ENCODE peak calls at places on chromosomes 7 and 10, in four cellular contexts. One of them, this sample, is unnamed.

GRCh38 chr7:36277247-36277542 is 112.5 kb upstream of the ANLN start:
- DNase-seq in cardiac muscle cell: no peak
- DNase-seq in ovary: no peak
- DNase-seq in adrenal gland: peak; percentile 39
- DNase-seq in this sample: no peak

GRCh38 chr7:155166673-155167370 is 96.7 kb downstream of the HTR5A start:
- DNase-seq in adrenal gland: peak; percentile 93
- DNase-seq in ovary: no peak
- DNase-seq in cardiac muscle cell: no peak
- DNase-seq in this sample: peak; percentile 13

GRCh38 chr7:133676805-133677370 is 424.0 kb downstream of the EXOC4 start:
- DNase-seq in cardiac muscle cell: no peak
- DNase-seq in ovary: no peak
- DNase-seq in adrenal gland: no peak
- DNase-seq in this sample: no peak

GRCh38 chr10:79273603-79274002 is 73.7 kb upstream of the PPIF start:
- DNase-seq in ovary: no peak
- DNase-seq in cardiac muscle cell: no peak
- DNase-seq in adrenal gland: peak; percentile 45
- DNase-seq in this sample: no peak

GRCh38 chr7:106770191-106770590 is 94.9 kb upstream of the PIK3CG start:
- DNase-seq in cardiac muscle cell: no peak
- DNase-seq in ovary: no peak
- DNase-seq in adrenal gland: no peak
- DNase-seq in this sample: no peak

GRCh38 chr7:91288208-91288824 is 24.1 kb downstream of the FZD1 start:
- DNase-seq in ovary: no peak
- DNase-seq in cardiac muscle cell: peak; percentile 42
- DNase-seq in adrenal gland: peak; percentile 35
- DNase-seq in this sample: peak; percentile 48

GRCh38 chr7:391411-391951 is 101.5 kb downstream of the FOXL3 start:
- DNase-seq in adrenal gland: no peak
- DNase-seq in ovary: no peak
- DNase-seq in cardiac muscle cell: no peak
- DNase-seq in this sample: no peak

GRCh38 chr10:70478191-70479160 is at the start of gene PALD1:
- DNase-seq in ovary: peak; percentile 77
- DNase-seq in adrenal gland: peak; percentile 78
- DNase-seq in cardiac muscle cell: peak; percentile 71
- DNase-seq in this sample: peak; percentile 89

GRCh38 chr10:47050618-47051455 is 139.6 kb downstream of the PTPN20 start:
- DNase-seq in ovary: no peak
- DNase-seq in cardiac muscle cell: peak; percentile 49
- DNase-seq in adrenal gland: no peak
- DNase-seq in this sample: no peak

GRCh38 chr10:580796-581195 is 108.7 kb downstream of the DIP2C start:
- DNase-seq in adrenal gland: peak; percentile 41
- DNase-seq in ovary: peak; percentile 8
- DNase-seq in cardiac muscle cell: no peak
- DNase-seq in this sample: no peak

GRCh38 chr10:121240011-121240410 is 358.2 kb downstream of the FGFR2 start:
- DNase-seq in ovary: no peak
- DNase-seq in cardiac muscle cell: no peak
- DNase-seq in adrenal gland: no peak
- DNase-seq in this sample: no peak

GRCh38 chr7:105815580-105815979 is 60.8 kb downstream of the ATXN7L1 start:
- DNase-seq in ovary: no peak
- DNase-seq in cardiac muscle cell: no peak
- DNase-seq in adrenal gland: no peak
- DNase-seq in this sample: no peak

GRCh38 chr7:42070068-42070467 is 166.9 kb downstream of the GLI3 start:
- DNase-seq in adrenal gland: no peak
- DNase-seq in ovary: no peak
- DNase-seq in cardiac muscle cell: no peak
- DNase-seq in this sample: no peak

GRCh38 chr7:31890198-31890597 is 180.0 kb downstream of the PDE1C start:
- DNase-seq in cardiac muscle cell: no peak
- DNase-seq in adrenal gland: no peak
- DNase-seq in ovary: no peak
- DNase-seq in this sample: no peak

GRCh38 chr7:97107192-97107800 is 10.2 kb upstream of the SDHAF3 start:
- DNase-seq in cardiac muscle cell: no peak
- DNase-seq in adrenal gland: no peak
- DNase-seq in ovary: no peak
- DNase-seq in this sample: no peak

GRCh38 chr7:30859202-30859939 is 52.3 kb upstream of the AQP1 start:
- DNase-seq in cardiac muscle cell: no peak
- DNase-seq in adrenal gland: no peak
- DNase-seq in ovary: no peak
- DNase-seq in this sample: no peak

GRCh38 chr10:98331888-98332287 is 63.9 kb upstream of the LOXL4 start:
- DNase-seq in adrenal gland: no peak
- DNase-seq in ovary: no peak
- DNase-seq in cardiac muscle cell: no peak
- DNase-seq in this sample: no peak

GRCh38 chr10:6924166-6924565 is 344.1 kb upstream of the PRKCQ start:
- DNase-seq in ovary: no peak
- DNase-seq in adrenal gland: peak; percentile 19
- DNase-seq in cardiac muscle cell: no peak
- DNase-seq in this sample: no peak

DNA sequence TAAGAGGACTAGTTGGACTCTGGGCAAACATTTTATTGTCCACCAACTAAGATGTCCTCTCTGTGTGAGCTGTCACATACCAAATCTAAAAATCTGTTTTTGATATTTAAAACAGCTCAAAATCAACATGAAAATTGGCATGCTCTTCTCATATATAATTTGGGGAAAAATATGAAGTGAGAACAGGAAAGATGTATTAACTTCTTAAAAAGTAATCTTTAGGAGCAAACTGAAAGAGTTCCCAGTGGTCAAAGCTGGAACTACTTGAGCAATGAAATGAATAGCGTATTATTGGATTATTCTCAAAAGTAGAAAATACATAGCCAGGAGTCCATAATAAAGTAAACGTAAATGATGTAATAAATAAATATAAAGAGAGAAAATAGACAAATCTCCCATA is 147.2 kb downstream of the DYNC1I1 start:
- DNase-seq in adrenal gland: no peak
- DNase-seq in ovary: no peak
- DNase-seq in cardiac muscle cell: no peak
- DNase-seq in this sample: no peak
- H3K4me1 ChIP-seq in adrenal gland: peaks cover 6% of the 10 kb centered on the region
- H3K4me1 ChIP-seq in ovary: peaks cover 2% of the 10 kb centered on the region
- H3K4me1 ChIP-seq in cardiac muscle cell: no peaks in the 10 kb centered on the region
- H3K4me1 ChIP-seq in this sample: no peaks in the 10 kb centered on the region

GRCh38 chr7:142537760-142538159 is 211.5 kb upstream of the PRSS1 start:
- DNase-seq in cardiac muscle cell: no peak
- DNase-seq in adrenal gland: no peak
- DNase-seq in ovary: no peak
- DNase-seq in this sample: no peak
- H3K4me3 ChIP-seq in cardiac muscle cell: no peak overlapping the region
- H3K4me3 ChIP-seq in adrenal gland: no peak overlapping the region
- H3K4me3 ChIP-seq in ovary: no peak overlapping the region
- H3K4me3 ChIP-seq in this sample: no peak overlapping the region

DNA sequence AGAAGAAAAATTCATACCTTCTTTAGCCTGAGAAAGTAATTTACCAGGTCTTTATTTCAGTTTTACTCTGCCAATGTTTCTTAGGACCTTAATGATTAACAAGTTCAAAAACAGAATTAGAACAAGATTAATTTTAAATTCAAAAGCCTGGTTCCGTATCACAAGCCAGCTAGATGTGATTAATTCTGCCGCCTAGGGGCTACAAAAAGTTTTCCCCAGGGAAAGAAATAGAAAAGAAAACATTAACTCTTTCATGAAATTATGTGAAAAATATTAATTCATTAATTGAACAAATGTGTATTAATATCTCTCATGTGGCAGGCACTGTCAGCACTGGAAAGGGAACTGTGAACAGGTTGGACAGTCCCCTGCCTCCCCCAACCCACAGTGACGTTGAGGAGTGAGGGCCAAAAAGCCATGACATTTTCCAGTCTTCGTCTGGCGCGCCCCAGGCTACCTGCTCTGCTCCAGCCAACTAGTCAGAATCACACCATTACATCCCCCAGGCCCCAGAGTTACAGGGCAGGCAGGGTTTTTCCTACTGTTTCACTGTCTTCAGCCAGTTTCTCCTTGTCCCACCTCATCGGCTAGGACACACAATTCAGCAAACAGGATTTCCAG is 20.1 kb downstream of the TMEM176A start:
- DNase-seq in ovary: no peak
- DNase-seq in adrenal gland: no peak
- DNase-seq in cardiac muscle cell: no peak
- DNase-seq in this sample: no peak
- TF ChIP-seq CTCF in ovary: no peak
- TF ChIP-seq CTCF in adrenal gland: no peak
- TF ChIP-seq CTCF in cardiac muscle cell: no peak
- TF ChIP-seq CTCF in this sample: no peak

GRCh38 chr10:88390041-88390440 is 193.1 kb downstream of the RNLS start:
- DNase-seq in cardiac muscle cell: no peak
- DNase-seq in ovary: no peak
- DNase-seq in adrenal gland: no peak
- DNase-seq in this sample: no peak

GRCh38 chr10:88385601-88386203 is 197.4 kb downstream of the RNLS start:
- DNase-seq in adrenal gland: no peak
- DNase-seq in ovary: peak; percentile 19
- DNase-seq in cardiac muscle cell: no peak
- DNase-seq in this sample: peak; percentile 49

GRCh38 chr10:88386204-88386877 is 196.8 kb downstream of the RNLS start:
- DNase-seq in adrenal gland: no peak
- DNase-seq in ovary: no peak
- DNase-seq in cardiac muscle cell: no peak
- DNase-seq in this sample: no peak

GRCh38 chr10:88389456-88389855 is 193.7 kb downstream of the RNLS start:
- DNase-seq in cardiac muscle cell: peak; percentile 49
- DNase-seq in adrenal gland: no peak
- DNase-seq in ovary: no peak
- DNase-seq in this sample: no peak

DNA sequence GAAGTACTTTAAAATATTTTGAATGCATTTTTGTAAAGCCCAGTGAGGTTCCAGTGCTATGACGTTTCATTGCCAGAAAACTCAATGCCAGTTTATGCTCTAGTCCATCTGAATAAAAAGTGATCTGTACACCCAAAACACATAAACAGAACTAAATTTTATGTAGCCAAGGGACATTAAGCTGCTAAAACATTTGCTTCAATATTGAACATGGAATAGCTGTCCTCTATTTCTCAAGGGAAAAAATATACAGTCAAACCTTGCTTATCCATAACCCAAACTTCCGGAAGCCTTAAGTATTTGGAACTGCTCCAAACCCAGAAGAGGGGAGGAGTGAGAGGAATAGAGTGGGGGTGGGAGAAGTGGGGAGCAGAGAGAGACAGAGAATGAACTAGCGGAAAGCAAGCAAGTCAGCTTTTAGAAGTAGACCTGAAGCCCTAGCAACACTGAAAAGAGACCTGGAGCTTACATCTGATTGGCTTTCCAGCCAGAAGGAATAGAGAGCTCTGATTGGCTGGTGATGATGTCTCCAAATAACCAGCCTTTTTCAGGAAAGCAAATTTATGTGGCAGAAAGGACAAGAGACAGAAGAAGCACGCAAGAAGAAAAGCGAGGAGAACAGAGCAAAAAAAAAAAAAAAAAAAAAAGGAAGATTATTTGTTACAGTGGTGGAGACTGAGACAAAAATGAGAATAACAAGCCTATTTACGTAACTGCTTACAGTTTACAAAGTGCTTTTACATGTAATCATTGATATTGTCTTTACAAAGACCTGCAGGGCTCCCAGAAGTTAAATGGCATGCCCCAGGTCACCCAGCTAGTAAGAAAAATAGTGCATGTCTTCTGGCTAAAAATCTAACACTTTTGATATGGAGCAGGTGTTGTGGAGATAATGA is 196.0 kb downstream of the RNLS start:
- DNase-seq in ovary: no peak
- DNase-seq in cardiac muscle cell: peak; percentile 76
- DNase-seq in adrenal gland: peak; percentile 68
- DNase-seq in this sample: no peak
- H3K4me1 ChIP-seq in ovary: peaks cover 5% of the 10 kb centered on the region
- H3K4me1 ChIP-seq in cardiac muscle cell: peaks cover 25% of the 10 kb centered on the region
- H3K4me1 ChIP-seq in adrenal gland: peaks cover 48% of the 10 kb centered on the region
- H3K4me1 ChIP-seq in this sample: peaks cover 23% of the 10 kb centered on the region

DNA sequence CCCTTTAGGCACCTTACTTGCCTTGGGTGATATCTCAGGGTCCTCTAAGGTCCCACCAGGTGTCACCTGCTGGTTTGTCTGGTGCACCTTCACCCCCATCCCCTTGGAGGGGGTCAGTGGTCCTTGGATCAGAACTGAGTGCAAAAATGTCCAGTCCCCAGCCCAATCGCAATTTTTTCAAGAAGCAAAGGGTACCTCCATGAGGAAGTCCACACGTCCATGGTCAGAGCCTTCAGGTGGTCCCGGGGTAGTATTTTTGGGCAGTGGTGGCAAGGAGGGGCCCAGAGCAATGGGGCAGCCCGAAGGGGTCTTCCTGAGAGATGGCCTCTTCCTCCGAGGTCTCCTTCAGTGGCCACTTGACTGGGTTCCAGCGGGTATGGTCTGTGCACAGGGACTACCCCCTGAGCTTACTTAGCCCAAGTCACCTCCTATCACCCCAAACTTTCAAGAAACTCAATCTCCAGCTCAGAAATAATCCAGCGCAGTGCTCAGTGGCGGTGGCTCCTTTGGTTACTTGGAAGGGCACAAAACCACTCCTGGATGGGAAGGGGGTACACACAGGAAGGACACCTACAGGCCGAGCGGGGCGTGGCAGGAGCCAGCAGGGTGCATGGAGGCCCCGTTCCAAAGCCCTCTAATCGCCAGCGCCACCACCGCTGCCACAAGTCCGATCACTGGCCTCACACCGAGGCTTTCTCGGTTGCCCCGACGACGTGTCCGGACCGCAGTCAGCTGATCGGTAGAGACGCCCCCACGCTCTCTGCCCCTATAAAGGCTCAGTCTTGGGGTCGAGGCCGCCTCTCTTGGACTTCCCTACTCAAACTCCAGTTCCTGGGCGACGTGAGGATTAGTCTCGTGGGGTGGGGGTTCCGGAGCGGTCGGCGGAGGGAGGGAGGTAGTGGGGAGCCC is 4.5 kb downstream of the SAP25 start:
- DNase-seq in adrenal gland: peak; percentile 92
- DNase-seq in ovary: peak; percentile 75
- DNase-seq in cardiac muscle cell: peak; percentile 72
- DNase-seq in this sample: no peak
- H3K4me3 ChIP-seq in adrenal gland: peak overlapping the region; percentile 46
- H3K4me3 ChIP-seq in ovary: peak overlapping the region; percentile 34
- H3K4me3 ChIP-seq in cardiac muscle cell: peak overlapping the region; percentile 20
- H3K4me3 ChIP-seq in this sample: no peak overlapping the region

DNA sequence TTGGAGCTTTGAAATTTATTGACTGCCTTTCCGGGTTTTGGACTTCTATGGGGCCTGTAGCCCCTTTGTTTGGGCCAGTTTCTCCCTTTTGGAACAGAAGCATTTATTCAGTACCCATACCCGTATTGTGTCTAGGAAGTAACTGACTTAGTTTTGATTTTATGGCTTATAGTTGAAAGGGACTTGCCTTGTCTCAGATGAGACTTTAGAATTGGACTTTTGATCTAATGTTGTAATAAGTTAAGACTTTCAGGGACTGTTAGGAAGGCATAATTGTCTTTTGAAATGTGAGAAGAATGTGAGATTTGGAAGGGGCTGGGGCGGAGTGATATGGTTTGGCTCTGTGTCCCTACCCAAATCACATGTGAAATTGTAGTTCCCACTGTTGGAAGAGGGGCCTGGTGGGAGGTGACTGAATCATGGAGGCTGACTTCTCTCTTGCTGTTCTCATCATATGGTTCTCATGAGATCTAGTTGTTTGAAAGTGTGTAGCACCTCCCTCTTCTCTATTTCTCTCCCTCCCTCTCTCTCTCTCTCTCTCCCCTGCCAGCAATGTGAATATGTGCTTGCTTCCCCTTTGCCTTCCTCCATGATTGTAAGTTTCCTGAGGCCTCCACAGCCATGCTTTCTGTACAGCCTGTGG is 17.4 kb upstream of the AKR1C1 start:
- DNase-seq in adrenal gland: no peak
- DNase-seq in cardiac muscle cell: no peak
- DNase-seq in ovary: no peak
- DNase-seq in this sample: no peak
- TF ChIP-seq CTCF in adrenal gland: no peak
- TF ChIP-seq CTCF in cardiac muscle cell: no peak
- TF ChIP-seq CTCF in ovary: no peak
- TF ChIP-seq CTCF in this sample: no peak

This sample was measured in Caco-2.